ENCODE peak calls at places on chromosomes 7 and 10, in ten cellular contexts. G, R, P, L, U, X, K, T, W and Y are unnamed samples.

GRCh38 chr10:26790596-26790995 is 70.2 kb downstream of the ABI1 start:
- DNase-seq in W (no peak), L (no peak), K (no peak), U (no peak), P (no peak), X (no peak), G (no peak), R (no peak), T (no peak), Y (no peak)

GRCh38 chr7:117087639-117088396 is 134.5 kb downstream of the ST7 start:
- DNase-seq in L (no peak), R (no peak), U (no peak), W (no peak), X (no peak), G (no peak), K (no peak), T (no peak), P (no peak), Y (no peak)

GRCh38 chr7:138755831-138756590 is 41.8 kb upstream of the TMEM213 start:
- DNase-seq in P (no peak), R (no peak), T (no peak), W (no peak), L (no peak), U (no peak), X (no peak), G (no peak), K (no peak), Y (no peak)

GRCh38 chr10:12945709-12946359 is 55.7 kb downstream of the CCDC3 start:
- DNase-seq in W (no peak), U (no peak), R (no peak), K (no peak), X (no peak), P (no peak), L (no peak), T (no peak), G (no peak), Y (no peak)

GRCh38 chr7:157560258-157560654 is 223.5 kb downstream of the DNAJB6 start:
- DNase-seq in W (no peak), G (no peak), R (no peak), P (no peak), K (no peak), L (no peak), U (no peak), T (no peak), X (no peak), Y (no peak)

GRCh38 chr7:36280840-36281812 is 108.5 kb upstream of the ANLN start:
- DNase-seq in X (peak), W (peak), L (peak), R (peak), G (peak), K (peak), P (peak), U (no peak), T (peak), Y (peak)

GRCh38 chr7:3754488-3755365 is 453.7 kb downstream of the SDK1 start:
- DNase-seq in U (no peak), K (peak), G (peak), P (no peak), T (no peak), R (no peak), W (no peak), X (peak), L (no peak), Y (peak)

GRCh38 chr7:150990416-150991186 is at the start of gene NOS3:
- DNase-seq in R (no peak), U (no peak), P (no peak), L (no peak), G (no peak), T (no peak), W (no peak), X (peak), K (no peak), Y (no peak)

GRCh38 chr10:47421057-47421952 is 37.2 kb upstream of the ZNF488 start:
- DNase-seq in L (no peak), P (no peak), U (no peak), G (peak), W (no peak), X (no peak), K (no peak), T (no peak), R (no peak), Y (peak)

GRCh38 chr7:37342665-37343471 is 105.8 kb downstream of the ELMO1 start:
- DNase-seq in R (peak), L (no peak), K (peak), X (no peak), P (no peak), U (no peak), G (no peak), W (peak), T (peak), Y (no peak)

GRCh38 chr10:112959207-112959838 is 9.3 kb downstream of the TCF7L2 start:
- DNase-seq in R (no peak), W (no peak), U (no peak), P (no peak), L (no peak), G (peak), X (peak), K (no peak), T (no peak), Y (peak)

GRCh38 chr10:63166742-63167258 is 33.7 kb downstream of the NRBF2 start:
- DNase-seq in U (no peak), P (no peak), W (peak), K (no peak), G (peak), R (peak), T (peak), L (no peak), X (peak), Y (peak)

GRCh38 chr10:114412907-114413386 is 8.6 kb upstream of the AFAP1L2 start:
- DNase-seq in G (peak), W (peak), K (no peak), T (no peak), R (peak), L (peak), P (no peak), U (no peak), X (no peak), Y (peak)

GRCh38 chr10:30456262-30456661 is 22.3 kb downstream of the MAP3K8 start:
- DNase-seq in T (peak), X (no peak), W (no peak), P (no peak), U (no peak), G (no peak), R (peak), L (no peak), K (no peak), Y (no peak)

GRCh38 chr10:101229275-101230184 is at the start of gene LBX1:
- DNase-seq in W (no peak), K (no peak), L (no peak), T (no peak), P (no peak), U (no peak), R (no peak), X (no peak), G (no peak), Y (no peak)

GRCh38 chr7:82209200-82209599 is 234.4 kb downstream of the CACNA2D1 start:
- DNase-seq in W (no peak), K (no peak), L (no peak), T (no peak), P (no peak), G (no peak), R (no peak), U (no peak), X (no peak), Y (no peak)

GRCh38 chr7:33744293-33744692 is 161.0 kb upstream of the BMPER start:
- DNase-seq in T (no peak), X (peak), W (no peak), P (no peak), L (no peak), U (no peak), G (peak), K (no peak), R (peak), Y (no peak)

GRCh38 chr7:88789480-88790064 is 6.0 kb downstream of the TEX47 start:
- DNase-seq in T (no peak), P (no peak), L (no peak), U (no peak), G (peak), X (peak), W (no peak), K (no peak), R (peak), Y (peak)

GRCh38 chr7:44883961-44884360 is 1.4 kb downstream of the PURB start:
- DNase-seq in X (no peak), G (no peak), U (no peak), W (no peak), R (no peak), T (no peak), P (no peak), K (no peak), L (no peak), Y (no peak)

GRCh38 chr7:2821161-2821841 is 22.8 kb downstream of the GNA12 start:
- DNase-seq in X (no peak), T (no peak), K (no peak), P (no peak), L (no peak), R (peak), G (peak), U (no peak), W (no peak), Y (peak)

GRCh38 chr10:62907470-62908212 is 91.5 kb upstream of the EGR2 start:
- DNase-seq in U (no peak), T (no peak), P (no peak), R (no peak), L (no peak), W (no peak), G (no peak), X (no peak), K (no peak), Y (no peak)

GRCh38 chr7:82714883-82715282 is 271.3 kb upstream of the CACNA2D1 start:
- DNase-seq in U (no peak), K (no peak), L (no peak), W (no peak), R (no peak), P (no peak), G (no peak), X (no peak), T (no peak), Y (peak)

GRCh38 chr10:76245951-76246495 is 814.6 kb downstream of the LRMDA start:
- DNase-seq in T (no peak), K (no peak), R (no peak), L (no peak), G (no peak), X (no peak), W (no peak), U (no peak), P (no peak), Y (no peak)

GRCh38 chr7:5526190-5527037 is 102.8 kb upstream of the TNRC18 start:
- DNase-seq in X (peak), K (peak), P (no peak), L (no peak), T (peak), R (peak), G (peak), U (no peak), W (peak), Y (peak)

GRCh38 chr10:30528427-30528782 is 94.4 kb downstream of the MAP3K8 start:
- DNase-seq in U (no peak), L (no peak), T (no peak), X (no peak), K (no peak), R (no peak), P (no peak), W (no peak), G (no peak), Y (no peak)

GRCh38 chr7:100126239-100126930 is 382 bp upstream of the MBLAC1 start:
- DNase-seq in U (no peak), R (no peak), W (peak), L (no peak), X (no peak), G (no peak), T (no peak), P (no peak), K (no peak), Y (no peak)

GRCh38 chr7:108254259-108254658 is 124.1 kb upstream of the LAMB4 start:
- DNase-seq in W (no peak), T (no peak), U (no peak), L (no peak), R (no peak), G (peak), X (no peak), K (no peak), P (no peak), Y (no peak)

GRCh38 chr10:113047605-113047962 is 97.5 kb downstream of the TCF7L2 start:
- DNase-seq in P (no peak), X (no peak), T (no peak), U (no peak), G (peak), R (peak), L (no peak), W (no peak), K (no peak), Y (no peak)

GRCh38 chr10:30398788-30399187 is 35.2 kb upstream of the MAP3K8 start:
- DNase-seq in W (no peak), U (no peak), G (no peak), P (no peak), X (no peak), T (no peak), L (no peak), R (no peak), K (no peak), Y (no peak)

GRCh38 chr10:118314882-118315281 is 27.2 kb downstream of the FAM204A start:
- DNase-seq in W (no peak), L (no peak), U (no peak), G (no peak), P (no peak), R (no peak), K (no peak), X (no peak), T (no peak), Y (no peak)
- H3K4me3 ChIP-seq in W (no peak), L (no peak), U (no peak), G (no peak), P (no peak), R (no peak), K (no peak), X (no peak), T (no peak), Y (no peak)

DNA sequence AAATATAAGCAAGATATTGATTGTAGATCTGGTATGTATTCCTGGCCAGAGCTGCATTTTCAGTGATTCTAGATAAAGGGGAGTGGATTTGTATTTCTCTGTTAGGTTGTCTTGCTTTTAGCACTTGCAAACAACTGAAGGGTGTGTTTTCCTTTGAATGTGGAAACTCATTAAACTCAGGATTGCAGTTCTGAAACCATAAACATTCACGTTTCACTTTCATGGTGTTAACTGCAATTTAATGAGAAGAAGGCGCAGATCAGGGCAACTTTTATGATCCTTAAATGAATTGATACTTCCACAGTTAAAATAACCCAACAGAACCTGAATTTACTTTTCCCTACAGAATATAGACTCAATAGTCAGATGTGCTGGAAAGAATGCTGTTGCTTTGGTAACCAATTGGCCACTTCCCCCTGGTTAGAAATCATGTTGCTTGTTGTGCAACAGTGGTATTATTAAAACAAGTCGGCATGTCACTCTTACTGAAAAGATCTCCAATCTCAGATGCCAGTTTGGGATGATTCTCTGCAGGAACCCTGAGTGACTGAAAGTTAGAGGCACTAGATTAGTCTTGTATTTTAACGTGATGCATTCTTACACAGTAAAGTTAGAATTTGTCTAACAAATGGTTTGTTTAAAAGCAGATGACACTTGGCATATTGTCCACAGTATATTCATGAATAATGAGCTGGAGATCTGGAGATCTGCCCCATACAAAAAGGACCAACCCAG is 287.8 kb downstream of the TWIST1 start:
- DNase-seq in R (no peak), P (no peak), G (peak), X (no peak), W (no peak), T (peak), U (no peak), K (no peak), L (no peak), Y (peak)
- TF ChIP-seq CTCF in R (no peak), P (no peak), G (no peak), X (no peak), W (no peak), T (no peak), U (no peak), K (no peak), L (no peak), Y (no peak)

DNA sequence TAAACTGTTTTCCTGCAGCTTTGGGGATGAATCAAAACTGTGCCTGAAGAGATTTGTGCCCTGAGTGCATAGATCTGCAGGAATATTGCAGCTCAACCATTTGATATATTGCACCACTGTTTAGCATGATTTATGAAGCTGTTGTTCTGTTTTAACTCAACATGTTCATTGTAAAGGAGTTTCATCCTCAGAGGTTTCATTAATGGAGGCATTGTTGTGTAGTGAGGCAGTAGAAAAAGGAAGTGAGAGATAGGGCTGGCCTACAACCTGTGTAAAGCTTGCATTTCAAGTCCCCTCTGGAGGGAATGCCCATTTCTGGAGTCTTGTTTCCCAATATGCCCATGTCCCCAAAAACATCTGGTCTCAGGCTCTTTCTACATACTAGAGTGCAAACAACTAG is 67.5 kb downstream of the DNAJC12 start:
- DNase-seq in W (peak), G (no peak), U (no peak), P (no peak), L (no peak), R (no peak), T (no peak), X (no peak), K (no peak), Y (no peak)
- H3K4me3 ChIP-seq in W (no peak), G (no peak), U (no peak), P (no peak), L (no peak), R (no peak), T (no peak), X (no peak), K (no peak), Y (no peak)

DNA sequence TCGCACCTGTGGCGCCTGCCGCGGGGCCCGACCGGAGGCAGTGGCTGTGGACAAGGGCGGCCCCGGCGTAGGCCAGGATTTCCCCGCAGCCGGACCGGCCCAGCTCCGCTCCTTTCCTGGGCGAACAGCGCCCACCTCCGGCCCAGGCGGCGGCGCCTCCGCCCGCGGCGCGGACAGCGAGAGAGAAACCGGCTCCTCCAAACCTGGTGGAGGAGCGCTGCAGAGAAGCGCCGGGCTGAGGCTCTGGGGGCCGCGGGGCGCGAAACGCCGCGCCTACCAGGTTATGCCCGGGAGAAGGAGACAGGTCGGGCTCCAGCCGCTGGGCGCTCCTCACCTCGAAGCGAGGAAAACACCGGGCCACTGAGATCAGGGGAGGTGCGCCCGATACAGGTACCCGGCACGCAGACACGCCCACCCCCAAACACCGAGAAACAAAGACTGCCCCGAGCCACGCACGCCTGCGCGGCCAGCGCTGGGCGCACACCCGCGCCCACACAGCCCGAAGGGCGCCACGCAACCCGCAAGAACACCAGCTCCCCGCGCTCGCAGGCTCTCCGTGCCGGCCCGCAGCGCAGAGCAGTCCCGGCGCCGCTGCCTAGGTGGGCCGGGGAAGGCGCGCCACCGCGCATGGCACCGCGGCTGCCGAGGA is 3.3 kb downstream of the GRID1 start:
- DNase-seq in W (no peak), R (no peak), P (peak), L (no peak), G (no peak), X (peak), K (peak), T (no peak), U (no peak), Y (no peak)
- TF ChIP-seq CTCF in W (no peak), R (no peak), P (peak), L (peak), G (no peak), X (peak), K (no peak), T (no peak), U (peak), Y (no peak)

GRCh38 chr7:32191296-32191695 is 121.1 kb upstream of the PDE1C start:
- DNase-seq in X (no peak), W (no peak), U (no peak), R (no peak), P (no peak), T (no peak), K (no peak), G (no peak), L (no peak), Y (no peak)
- H3K4me3 ChIP-seq in X (no peak), W (no peak), U (no peak), R (no peak), P (no peak), T (no peak), K (no peak), G (no peak), L (no peak), Y (no peak)

DNA sequence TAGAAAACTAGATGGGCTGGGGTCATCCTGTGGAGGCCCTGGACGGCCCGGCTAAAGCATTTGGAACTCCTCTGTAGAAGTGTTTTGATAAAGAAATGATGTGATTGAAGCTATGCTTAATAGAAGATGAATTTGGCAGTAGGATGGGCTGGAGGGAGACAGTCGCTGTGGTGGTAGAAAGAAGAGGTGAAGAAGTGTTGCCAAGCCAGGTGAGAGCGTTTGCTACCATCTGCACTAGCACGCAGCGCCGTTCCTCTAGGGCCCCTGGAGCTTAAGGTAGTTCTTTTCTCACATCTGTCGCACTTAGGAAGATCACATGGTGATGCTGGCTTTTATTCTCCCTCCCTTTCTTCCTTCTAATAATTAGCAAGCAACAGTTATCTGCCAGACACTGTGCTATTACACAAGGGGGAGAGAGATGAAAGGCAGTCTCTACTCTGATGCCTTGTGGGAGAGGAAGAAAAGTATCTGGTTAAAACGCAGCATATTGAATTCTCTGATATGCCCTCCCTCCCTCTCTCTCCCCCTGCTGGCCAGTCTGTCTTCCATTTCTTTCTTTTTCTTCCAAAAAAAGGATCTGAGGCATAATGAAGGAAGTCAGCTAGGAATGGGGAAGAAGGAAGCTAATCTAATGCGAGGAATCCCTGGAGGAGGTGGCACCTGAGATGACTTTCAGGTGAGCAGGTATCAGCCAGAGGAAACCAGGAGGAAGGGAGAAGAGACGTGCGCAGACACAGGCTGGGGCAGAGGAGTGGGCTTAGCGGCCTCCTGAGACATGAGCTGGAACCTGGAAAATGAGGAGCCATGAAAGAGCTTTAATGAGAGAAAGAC is 162.3 kb upstream of the KLF14 start:
- DNase-seq in X (no peak), L (no peak), P (no peak), W (no peak), R (no peak), U (no peak), G (peak), K (no peak), T (no peak), Y (no peak)
- TF ChIP-seq CTCF in X (no peak), L (peak), P (no peak), W (peak), R (peak), U (no peak), G (peak), K (no peak), T (no peak), Y (peak)

GRCh38 chr10:99787303-99787702 is 4.9 kb downstream of the ABCC2 start:
- DNase-seq in K (no peak), U (no peak), T (no peak), P (no peak), L (no peak), R (no peak), W (no peak), X (no peak), G (no peak), Y (no peak)
- H3K4me3 ChIP-seq in K (no peak), U (no peak), T (no peak), P (no peak), L (no peak), R (no peak), W (no peak), X (no peak), G (no peak), Y (no peak)